ENCODE peak calls at places on chromosomes 5 and 9, in nine cellular contexts. P, T, L, G, K, D, A, Q and C are unnamed samples.

GRCh38 chr9:87290241-87290700 is 207.4 kb upstream of the DAPK1 start:
- DNase-seq in P (peak; percentile 55), T (no peak), L (no peak), G (peak; percentile 24), K (no peak), D (no peak), A (peak; percentile 11), Q (no peak), C (no peak)

GRCh38 chr9:77210116-77210515 is 32.8 kb downstream of the VPS13A start:
- DNase-seq in P (no peak), T (peak; percentile 24), L (no peak), G (no peak), K (no peak), D (no peak), A (peak; percentile 13), Q (peak; percentile 92), C (peak; percentile 25)

GRCh38 chr9:134056483-134057310 is 11.1 kb downstream of the BRD3 start:
- DNase-seq in P (no peak), T (no peak), L (peak; percentile 49), G (no peak), K (no peak), D (no peak), A (no peak), Q (no peak), C (no peak)

GRCh38 chr9:134205636-134206316 is 41.4 kb upstream of the RNU6ATAC start:
- DNase-seq in P (peak; percentile 90), T (peak; percentile 65), L (peak; percentile 70), G (no peak), K (no peak), D (no peak), A (peak; percentile 28), Q (peak; percentile 72), C (peak; percentile 83)

GRCh38 chr5:16233730-16234129 is 54.1 kb upstream of the MARCHF11 start:
- DNase-seq in P (no peak), T (no peak), L (no peak), G (no peak), K (no peak), D (no peak), A (no peak), Q (no peak), C (no peak)

GRCh38 chr9:137266589-137267453 is 10.7 kb upstream of the TOR4A start:
- DNase-seq in P (no peak), T (no peak), L (no peak), G (no peak), K (no peak), D (no peak), A (no peak), Q (no peak), C (no peak)

GRCh38 chr9:6575324-6575758 is 70.2 kb downstream of the GLDC start:
- DNase-seq in P (no peak), T (no peak), L (no peak), G (no peak), K (peak; percentile 53), D (no peak), A (no peak), Q (no peak), C (no peak)

GRCh38 chr5:97009212-97009898 is 73.5 kb downstream of the LNPEP start:
- DNase-seq in P (peak; percentile 18), T (peak; percentile 29), L (peak; percentile 3), G (no peak), K (peak; percentile 19), D (no peak), A (no peak), Q (no peak), C (no peak)

GRCh38 chr5:127216906-127217675 is 73.5 kb upstream of the MEGF10 start:
- DNase-seq in P (no peak), T (no peak), L (no peak), G (no peak), K (no peak), D (no peak), A (no peak), Q (peak; percentile 48), C (no peak)

GRCh38 chr5:176608937-176609723 is 826 bp downstream of the GPRIN1 start:
- DNase-seq in P (peak; percentile 38), T (no peak), L (no peak), G (no peak), K (no peak), D (no peak), A (no peak), Q (no peak), C (no peak)

GRCh38 chr9:21677834-21678233 is 124.6 kb upstream of the MTAP start:
- DNase-seq in P (peak; percentile 89), T (peak; percentile 53), L (no peak), G (peak; percentile 97), K (no peak), D (peak; percentile 99), A (peak; percentile 94), Q (no peak), C (peak; percentile 92)
- H3K4me2 ChIP-seq in P (peak overlapping the region; percentile 40), T (no peak overlapping the region), L (no peak overlapping the region), G (peak overlapping the region; percentile 76), K (no peak overlapping the region), D (peak overlapping the region; percentile 31), A (peak overlapping the region; percentile 97), Q (no peak overlapping the region), C (peak overlapping the region; percentile 77)

DNA sequence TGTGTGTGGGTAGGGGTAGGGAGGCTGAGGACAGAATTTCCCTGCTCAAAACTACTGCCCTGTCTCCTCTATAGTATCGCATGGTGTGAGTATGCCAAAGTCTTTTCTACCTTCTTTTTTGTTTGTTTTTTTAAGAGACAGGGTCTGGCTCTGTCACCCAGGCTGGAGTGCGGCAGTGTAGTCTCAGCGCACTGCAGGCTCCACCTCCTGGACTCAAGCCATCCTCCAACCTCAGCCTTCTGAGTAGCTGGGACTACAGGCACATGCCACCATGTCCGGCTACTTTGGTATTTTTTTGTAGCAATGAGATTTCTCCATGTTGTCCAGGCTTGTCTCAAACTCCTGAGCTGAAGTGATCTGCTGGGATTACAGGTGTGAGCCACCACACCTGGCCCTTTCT is 2.5 kb downstream of the SRP19 start:
- DNase-seq in P (no peak), T (no peak), L (no peak), G (no peak), K (no peak), D (no peak), A (no peak), Q (no peak), C (peak; percentile 12)
- H3K9ac ChIP-seq in P (peak overlapping the region; percentile 97), T (peak overlapping the region; percentile 100), L (peak overlapping the region; percentile 91), G (no peak overlapping the region), K (no peak overlapping the region), D (no peak overlapping the region), A (no peak overlapping the region), Q (no peak overlapping the region), C (peak overlapping the region; percentile 98)

GRCh38 chr9:129400971-129401622 is 219.8 kb downstream of the C9orf50 start:
- DNase-seq in P (no peak), T (no peak), L (peak; percentile 42), G (no peak), K (no peak), D (no peak), A (no peak), Q (no peak), C (no peak)

GRCh38 chr9:129400001-129400970 is 220.6 kb downstream of the C9orf50 start:
- DNase-seq in P (no peak), T (no peak), L (peak; percentile 11), G (no peak), K (no peak), D (no peak), A (no peak), Q (no peak), C (no peak)

GRCh38 chr9:129402341-129402739 is 218.6 kb downstream of the C9orf50 start:
- DNase-seq in P (no peak), T (peak; percentile 44), L (peak; percentile 56), G (no peak), K (no peak), D (no peak), A (no peak), Q (peak; percentile 68), C (no peak)

GRCh38 chr9:129402931-129403742 is 217.8 kb downstream of the C9orf50 start:
- DNase-seq in P (no peak), T (no peak), L (peak; percentile 30), G (no peak), K (no peak), D (no peak), A (no peak), Q (no peak), C (no peak)

GRCh38 chr9:129401623-129402340 is 219.1 kb downstream of the C9orf50 start:
- DNase-seq in P (no peak), T (peak; percentile 37), L (no peak), G (no peak), K (no peak), D (no peak), A (no peak), Q (peak; percentile 80), C (peak; percentile 18)
- H3K27ac ChIP-seq in P (no peak overlapping the region), T (no peak overlapping the region), L (no peak overlapping the region), G (no peak overlapping the region), K (no peak overlapping the region), D (peak overlapping the region; percentile 29), A (no peak overlapping the region), Q (peak overlapping the region; percentile 40), C (no peak overlapping the region)

DNA sequence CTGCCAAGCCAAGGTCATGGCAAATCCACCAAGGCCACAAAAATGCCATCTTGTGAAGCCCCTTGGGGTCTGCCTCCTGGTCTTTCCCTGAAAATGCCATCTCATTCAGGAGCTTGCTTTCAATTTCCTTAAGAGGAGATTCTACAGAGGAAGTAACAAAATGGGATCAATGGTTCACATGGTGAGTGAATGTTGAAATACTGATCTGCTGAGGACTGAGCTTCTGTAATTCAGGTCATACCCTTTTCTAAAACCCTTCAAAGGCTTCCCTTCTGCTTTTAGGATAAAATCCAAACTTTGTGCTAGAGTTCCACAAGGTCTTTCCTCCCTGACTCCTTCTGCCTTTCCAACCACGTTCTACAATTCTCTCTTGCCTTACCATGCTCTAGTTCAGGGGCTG is 24.7 kb upstream of the NR3C1 start:
- DNase-seq in P (no peak), T (no peak), L (no peak), G (no peak), K (no peak), D (no peak), A (no peak), Q (no peak), C (no peak)
- H3K4me2 ChIP-seq in P (no peak overlapping the region), T (no peak overlapping the region), L (no peak overlapping the region), G (no peak overlapping the region), K (no peak overlapping the region), D (no peak overlapping the region), A (no peak overlapping the region), Q (no peak overlapping the region), C (no peak overlapping the region)